ENCODE peak calls at places on chromosomes 6 and 20, in nine cellular contexts. V is ascending aorta; L is lung; T is fibroblast of gingiva; H is amniotic stem cell; J is heart left ventricle; A is CD8-positive, alpha-beta T cell; O is LoVo; C is lower leg skin. Z is an unnamed sample.

GRCh38 chr20:4709261-4710105 is 12.2 kb upstream of the PRND start:
- DNase-seq in C (no peak), V (peak), A (no peak), H (no peak), T (no peak), O (no peak), J (no peak), L (no peak), Z (no peak)

GRCh38 chr6:44712353-44713147 is 325.0 kb downstream of the CDC5L start:
- DNase-seq in J (no peak), C (no peak), A (no peak), O (no peak), L (no peak), T (no peak), V (peak), H (no peak), Z (no peak)

GRCh38 chr6:159821111-159821510 is 21.0 kb downstream of the PNLDC1 start:
- DNase-seq in L (no peak), A (no peak), H (no peak), J (no peak), T (no peak), C (no peak), V (no peak), O (no peak), Z (no peak)

GRCh38 chr20:40438161-40438835 is 250.7 kb downstream of the MAFB start:
- DNase-seq in A (no peak), J (no peak), L (no peak), O (no peak), T (no peak), V (no peak), H (no peak), C (no peak), Z (no peak)

GRCh38 chr6:132140150-132140549 is 189.0 kb upstream of the CCN2 start:
- DNase-seq in J (no peak), H (no peak), L (no peak), V (no peak), O (no peak), T (peak), A (no peak), C (no peak), Z (no peak)

GRCh38 chr6:106165885-106166485 is 79.8 kb downstream of the PRDM1 start:
- DNase-seq in L (no peak), O (peak), V (no peak), C (no peak), J (no peak), A (no peak), T (no peak), H (no peak), Z (no peak)

GRCh38 chr6:131958551-131959470 is 7.6 kb upstream of the CCN2 start:
- DNase-seq in V (no peak), J (no peak), C (no peak), L (no peak), H (no peak), T (no peak), O (peak), A (no peak), Z (no peak)

GRCh38 chr6:169341065-169341464 is 87.4 kb upstream of the THBS2 start:
- DNase-seq in J (no peak), A (no peak), T (no peak), O (no peak), V (no peak), H (no peak), L (no peak), C (no peak), Z (no peak)

GRCh38 chr6:109772961-109773431 is 81.9 kb downstream of the FIG4 start:
- DNase-seq in V (no peak), H (no peak), L (no peak), O (no peak), T (peak), A (no peak), J (peak), C (no peak), Z (peak)

GRCh38 chr6:10960171-10960570 is 73.3 kb downstream of the SYCP2L start:
- DNase-seq in C (no peak), V (no peak), O (no peak), J (no peak), T (no peak), A (no peak), H (no peak), L (no peak), Z (no peak)

GRCh38 chr20:53162251-53162835 is 190.2 kb downstream of the TSHZ2 start:
- DNase-seq in O (peak), H (no peak), L (no peak), C (peak), A (no peak), J (peak), T (peak), V (peak), Z (peak)

GRCh38 chr20:41650221-41650948 is 32.2 kb upstream of the CHD6 start:
- DNase-seq in H (no peak), A (no peak), V (no peak), C (no peak), O (peak), J (no peak), L (no peak), T (no peak), Z (no peak)

GRCh38 chr6:10373642-10374359 is 41.1 kb downstream of the TFAP2A start:
- DNase-seq in H (no peak), T (peak), C (no peak), A (no peak), V (no peak), O (peak), J (no peak), L (no peak), Z (peak)

GRCh38 chr6:84417261-84417660 is 189.8 kb upstream of the CEP162 start:
- DNase-seq in C (no peak), A (no peak), V (no peak), O (no peak), H (no peak), J (no peak), L (no peak), T (peak), Z (peak)

GRCh38 chr6:70310063-70310694 is 7.3 kb upstream of the COL9A1 start:
- DNase-seq in O (peak), T (peak), C (no peak), J (no peak), A (no peak), H (peak), L (no peak), V (no peak), Z (peak)

GRCh38 chr6:92723390-92723931 is 695.9 kb downstream of the EPHA7 start:
- DNase-seq in C (no peak), T (no peak), J (no peak), O (no peak), H (no peak), V (no peak), L (peak), A (no peak), Z (no peak)

GRCh38 chr6:154613137-154613676 is 102.7 kb upstream of the CNKSR3 start:
- DNase-seq in T (peak), A (no peak), J (no peak), H (peak), L (no peak), O (no peak), V (no peak), C (no peak), Z (peak)

GRCh38 chr6:156720739-156721714 is 56.2 kb upstream of the ARID1B start:
- DNase-seq in O (peak), T (no peak), J (peak), A (no peak), L (peak), C (peak), H (no peak), V (no peak), Z (no peak)

Z was measured in BJ.